ENCODE peak calls at places on chromosomes 11 and 22, in six cellular contexts. A is ovary; G is sigmoid colon; E is thoracic aorta; H is A549; Y is CD4-positive, alpha-beta T cell. P is an unnamed sample.

GRCh38 chr11:87739766-87740165 is 435.5 kb downstream of the RAB38 start:
- DNase-seq in Y (no peak), G (no peak), E (no peak), H (no peak), A (no peak), P (no peak)

GRCh38 chr11:113166280-113166679 is 148.1 kb upstream of the TTC12 start:
- DNase-seq in G (no peak), E (no peak), H (no peak), Y (no peak), A (no peak), P (no peak)

GRCh38 chr11:35550374-35551036 is 25.1 kb upstream of the PAMR1 start:
- DNase-seq in E (no peak), G (no peak), H (no peak), A (no peak), Y (no peak), P (no peak)

GRCh38 chr22:42001127-42001526 is 2.5 kb downstream of the WBP2NL start:
- DNase-seq in A (no peak), Y (no peak), G (no peak), H (no peak), E (no peak), P (no peak)

GRCh38 chr11:22656128-22656527 is 10.3 kb upstream of the GAS2 start:
- DNase-seq in H (no peak), A (no peak), Y (no peak), E (no peak), G (no peak), P (no peak)

GRCh38 chr11:17350455-17351170 is 987 bp upstream of the NCR3LG1 start:
- DNase-seq in H (no peak), G (no peak), Y (no peak), A (no peak), E (no peak), P (no peak)

GRCh38 chr11:8032576-8033311 is 45.6 kb downstream of the EIF3F start:
- DNase-seq in A (no peak), H (no peak), Y (no peak), G (no peak), E (no peak), P (no peak)

GRCh38 chr11:62804310-62805043 is 763 bp downstream of the NXF1 start:
- DNase-seq in H (no peak), Y (no peak), E (no peak), A (no peak), G (no peak), P (no peak)

GRCh38 chr22:38811241-38811640 is 17.3 kb upstream of the DNAL4 start:
- DNase-seq in Y (no peak), A (no peak), E (no peak), G (no peak), H (no peak), P (no peak)

GRCh38 chr11:113689711-113690618 is 16.1 kb downstream of the TMPRSS5 start:
- DNase-seq in H (no peak), Y (no peak), E (no peak), A (no peak), G (no peak), P (no peak)

GRCh38 chr11:64650923-64651523 is 60.0 kb downstream of the SLC22A12 start:
- DNase-seq in Y (no peak), H (peak; percentile 63), A (no peak), G (no peak), E (no peak), P (no peak)

GRCh38 chr11:450809-451451 is 851 bp downstream of the PTDSS2 start:
- DNase-seq in Y (peak; percentile 82), A (peak; percentile 31), G (peak; percentile 83), E (no peak), H (peak; percentile 66), P (no peak)

GRCh38 chr11:11983427-11983826 is 25.0 kb downstream of the DKK3 start:
- DNase-seq in E (no peak), H (no peak), G (peak; percentile 43), Y (no peak), A (no peak), P (no peak)

GRCh38 chr11:103659138-103659734 is 377.2 kb upstream of the DDI1 start:
- DNase-seq in H (no peak), Y (no peak), A (no peak), E (no peak), G (no peak), P (no peak)

GRCh38 chr11:72395993-72396392 is 38.3 kb downstream of the CLPB start:
- DNase-seq in A (no peak), E (no peak), Y (no peak), H (no peak), G (no peak), P (no peak)

GRCh38 chr22:19817561-19818263 is 37.0 kb downstream of the GNB1L start:
- DNase-seq in Y (no peak), A (no peak), E (no peak), H (no peak), G (no peak), P (no peak)

DNA sequence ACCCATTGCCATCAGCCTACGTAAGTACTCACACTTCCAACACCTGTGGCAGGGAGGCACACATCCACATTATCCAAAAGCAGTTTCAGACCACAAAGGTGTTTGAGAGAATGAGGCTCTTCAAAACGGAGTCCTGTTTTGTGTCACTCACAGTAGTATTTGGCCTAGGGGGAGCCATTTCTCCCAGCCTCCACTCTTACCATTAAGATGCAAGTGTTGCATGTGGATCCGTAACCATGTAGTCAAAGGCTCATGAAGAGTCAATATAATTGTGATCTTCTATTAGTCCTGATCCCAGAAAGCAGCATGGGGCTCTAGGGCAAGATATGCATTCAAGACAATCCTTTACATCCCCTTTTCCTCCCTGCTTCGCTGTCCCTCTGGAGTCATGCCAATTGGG is 41.5 kb downstream of the IL10RA start:
- DNase-seq in H (no peak), Y (no peak), E (no peak), G (no peak), A (no peak), P (no peak)
- TF ChIP-seq CTCF in H (no peak), Y (no peak), E (no peak), G (no peak), A (no peak), P (no peak)

GRCh38 chr22:33023119-33023827 is 34.9 kb downstream of the SYN3 start:
- DNase-seq in Y (no peak), G (no peak), H (no peak), A (no peak), E (no peak), P (no peak)

GRCh38 chr22:33025675-33026074 is 32.5 kb downstream of the SYN3 start:
- DNase-seq in H (no peak), Y (no peak), G (no peak), A (no peak), E (no peak), P (no peak)

GRCh38 chr22:33020721-33021120 is 37.5 kb downstream of the SYN3 start:
- DNase-seq in Y (no peak), A (no peak), E (no peak), H (no peak), G (no peak), P (no peak)

GRCh38 chr22:33024626-33025025 is 33.6 kb downstream of the SYN3 start:
- DNase-seq in G (no peak), Y (no peak), H (no peak), A (no peak), E (no peak), P (no peak)

DNA sequence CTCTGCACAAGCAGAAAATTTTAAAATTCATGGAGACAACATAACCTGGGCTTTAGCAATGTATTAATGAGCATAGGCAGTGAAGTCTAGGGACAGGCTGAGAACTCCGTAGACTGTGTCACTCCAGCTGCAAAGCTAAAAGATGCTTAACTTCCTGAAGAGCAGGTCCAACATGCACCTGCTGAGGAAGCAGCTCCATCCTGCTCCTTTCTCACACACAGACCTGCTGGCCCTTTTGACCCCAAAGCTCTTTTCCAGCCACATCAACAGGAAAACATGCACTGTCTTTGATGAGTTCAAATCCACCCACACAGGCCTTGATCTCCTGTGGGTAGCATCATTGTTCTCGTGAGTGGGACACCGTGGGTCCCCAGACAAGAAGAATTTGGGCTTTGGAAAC is 36.0 kb downstream of the SYN3 start:
- DNase-seq in Y (no peak), H (no peak), E (no peak), G (no peak), A (no peak), P (no peak)
- TF ChIP-seq CTCF in Y (no peak), H (no peak), E (no peak), G (no peak), A (no peak), P (no peak)

GRCh38 chr11:75050516-75050915 is 46.2 kb downstream of the OR2AT4 start:
- DNase-seq in G (no peak), H (no peak), E (no peak), Y (no peak), A (no peak), P (no peak)

GRCh38 chr11:75055511-75055910 is 41.2 kb downstream of the OR2AT4 start:
- DNase-seq in Y (no peak), G (no peak), A (no peak), H (no peak), E (no peak), P (no peak)

GRCh38 chr11:75052457-75052856 is 44.2 kb downstream of the OR2AT4 start:
- DNase-seq in H (no peak), A (no peak), Y (no peak), G (no peak), E (no peak), P (no peak)

GRCh38 chr11:75056806-75057205 is 39.9 kb downstream of the OR2AT4 start:
- DNase-seq in A (no peak), G (no peak), E (no peak), Y (no peak), H (no peak), P (no peak)

GRCh38 chr11:75051043-75051442 is 45.6 kb downstream of the OR2AT4 start:
- DNase-seq in H (no peak), E (no peak), G (no peak), A (no peak), Y (no peak), P (no peak)
- TF ChIP-seq CTCF in H (no peak), E (no peak), G (no peak), A (no peak), Y (no peak), P (no peak)

GRCh38 chr11:98260983-98261382 is 759.8 kb upstream of the CNTN5 start:
- DNase-seq in Y (no peak), G (no peak), E (no peak), H (no peak), A (no peak), P (no peak)
- TF ChIP-seq CTCF in Y (no peak), G (no peak), E (no peak), H (no peak), A (no peak), P (peak; percentile 5)

GRCh38 chr11:16041207-16041606 is 315.1 kb downstream of the SOX6 start:
- DNase-seq in E (no peak), H (no peak), Y (no peak), A (no peak), G (no peak), P (no peak)
- TF ChIP-seq CTCF in E (no peak), H (no peak), Y (no peak), A (no peak), G (no peak), P (peak; percentile 9)

P was measured in D721Med.